ENCODE peak calls at places on chromosome 14, in nine cellular contexts. E, W, U, F, K, S, V, L and I are unnamed samples.

GRCh38 chr14:90627478-90627877 is 188.8 kb downstream of the TTC7B start:
- DNase-seq in E (no peak), W (no peak), U (no peak), F (no peak), K (peak), S (no peak), V (no peak), L (no peak), I (no peak)

GRCh38 chr14:95515523-95516517 is 630 bp downstream of the SYNE3 start:
- DNase-seq in E (peak), W (peak), U (no peak), F (peak), K (peak), S (peak), V (peak), L (no peak), I (no peak)

GRCh38 chr14:65496178-65496993 is 83.9 kb downstream of the FUT8 start:
- DNase-seq in E (no peak), W (no peak), U (no peak), F (no peak), K (no peak), S (no peak), V (no peak), L (no peak), I (no peak)

GRCh38 chr14:49692191-49692757 is 646 bp upstream of the KLHDC1 start:
- DNase-seq in E (no peak), W (no peak), U (no peak), F (no peak), K (no peak), S (no peak), V (no peak), L (no peak), I (no peak)

GRCh38 chr14:80705241-80705980 is 236.1 kb downstream of the CEP128 start:
- DNase-seq in E (no peak), W (no peak), U (no peak), F (no peak), K (no peak), S (no peak), V (no peak), L (no peak), I (no peak)

GRCh38 chr14:42110167-42110566 is 503.5 kb downstream of the LRFN5 start:
- DNase-seq in E (no peak), W (no peak), U (no peak), F (no peak), K (no peak), S (no peak), V (no peak), L (peak), I (no peak)

GRCh38 chr14:102601378-102601925 is 9.0 kb downstream of the RCOR1 start:
- DNase-seq in E (no peak), W (no peak), U (no peak), F (no peak), K (no peak), S (no peak), V (no peak), L (no peak), I (no peak)

GRCh38 chr14:24176599-24176998 is 4.7 kb downstream of the REC8 start:
- DNase-seq in E (no peak), W (no peak), U (no peak), F (no peak), K (peak), S (no peak), V (no peak), L (no peak), I (no peak)

GRCh38 chr14:22737052-22737451 is 29.4 kb upstream of the OXA1L start:
- DNase-seq in E (no peak), W (no peak), U (no peak), F (no peak), K (no peak), S (no peak), V (no peak), L (no peak), I (no peak)

GRCh38 chr14:39948235-39948634 is 516.0 kb upstream of the FBXO33 start:
- DNase-seq in E (no peak), W (no peak), U (no peak), F (no peak), K (no peak), S (no peak), V (no peak), L (no peak), I (no peak)

GRCh38 chr14:77760381-77761204 is at the start of gene SNW1:
- DNase-seq in E (peak), W (peak), U (peak), F (peak), K (peak), S (peak), V (peak), L (peak), I (peak)

GRCh38 chr14:96470331-96470730 is 31.9 kb upstream of the PAPOLA start:
- DNase-seq in E (no peak), W (no peak), U (no peak), F (no peak), K (no peak), S (no peak), V (no peak), L (no peak), I (no peak)

GRCh38 chr14:35202195-35202594 is 79.8 kb downstream of the PRORP start:
- DNase-seq in E (no peak), W (no peak), U (no peak), F (no peak), K (no peak), S (no peak), V (no peak), L (no peak), I (no peak)

GRCh38 chr14:22200977-22201605 is 387.9 kb downstream of the DAD1 start:
- DNase-seq in E (no peak), W (peak), U (no peak), F (no peak), K (no peak), S (no peak), V (peak), L (no peak), I (no peak)

GRCh38 chr14:104147346-104148125 is 9.1 kb downstream of the KIF26A start:
- DNase-seq in E (no peak), W (no peak), U (no peak), F (no peak), K (peak), S (peak), V (no peak), L (no peak), I (peak)

GRCh38 chr14:103101964-103102688 is 7.6 kb downstream of the EXOC3L4 start:
- DNase-seq in E (no peak), W (no peak), U (no peak), F (no peak), K (no peak), S (no peak), V (no peak), L (no peak), I (no peak)

GRCh38 chr14:26261368-26262122 is 336.3 kb downstream of the NOVA1 start:
- DNase-seq in E (no peak), W (no peak), U (no peak), F (no peak), K (no peak), S (no peak), V (no peak), L (no peak), I (no peak)

GRCh38 chr14:64703393-64704144 is 655 bp upstream of the PLEKHG3 start:
- DNase-seq in E (no peak), W (no peak), U (no peak), F (no peak), K (no peak), S (no peak), V (no peak), L (no peak), I (no peak)

GRCh38 chr14:61472025-61472672 is 150.8 kb downstream of the PRKCH start:
- DNase-seq in E (no peak), W (peak), U (no peak), F (no peak), K (no peak), S (no peak), V (peak), L (peak), I (no peak)

GRCh38 chr14:29892327-29892726 is 35.3 kb downstream of the PRKD1 start:
- DNase-seq in E (no peak), W (no peak), U (no peak), F (no peak), K (no peak), S (no peak), V (no peak), L (no peak), I (no peak)

GRCh38 chr14:53742226-53742607 is 214.4 kb downstream of the BMP4 start:
- DNase-seq in E (no peak), W (no peak), U (no peak), F (no peak), K (no peak), S (no peak), V (no peak), L (no peak), I (no peak)

GRCh38 chr14:24355009-24355408 is 13.0 kb upstream of the NFATC4 start:
- DNase-seq in E (no peak), W (no peak), U (no peak), F (no peak), K (no peak), S (no peak), V (no peak), L (no peak), I (no peak)

GRCh38 chr14:31300883-31301282 is 93.3 kb upstream of the HECTD1 start:
- DNase-seq in E (no peak), W (no peak), U (no peak), F (no peak), K (no peak), S (no peak), V (no peak), L (no peak), I (no peak)

GRCh38 chr14:61581955-61582615 is 113.2 kb upstream of the HIF1A start:
- DNase-seq in E (no peak), W (no peak), U (no peak), F (no peak), K (no peak), S (no peak), V (no peak), L (no peak), I (no peak)

GRCh38 chr14:101540481-101540880 is 20.8 kb upstream of the DIO3 start:
- DNase-seq in E (no peak), W (no peak), U (no peak), F (no peak), K (no peak), S (no peak), V (no peak), L (no peak), I (no peak)
- H3K4me3 ChIP-seq in E (no peak), W (no peak), U (no peak), F (no peak), K (no peak), S (no peak), V (no peak), L (no peak), I (no peak)

GRCh38 chr14:73833530-73834257 is 17.9 kb upstream of the PTGR2 start:
- DNase-seq in E (no peak), W (peak), U (no peak), F (no peak), K (no peak), S (no peak), V (no peak), L (no peak), I (no peak)
- H3K27ac ChIP-seq in E (peak), W (peak), U (no peak), F (no peak), K (no peak), S (no peak), V (no peak), L (no peak), I (no peak)

DNA sequence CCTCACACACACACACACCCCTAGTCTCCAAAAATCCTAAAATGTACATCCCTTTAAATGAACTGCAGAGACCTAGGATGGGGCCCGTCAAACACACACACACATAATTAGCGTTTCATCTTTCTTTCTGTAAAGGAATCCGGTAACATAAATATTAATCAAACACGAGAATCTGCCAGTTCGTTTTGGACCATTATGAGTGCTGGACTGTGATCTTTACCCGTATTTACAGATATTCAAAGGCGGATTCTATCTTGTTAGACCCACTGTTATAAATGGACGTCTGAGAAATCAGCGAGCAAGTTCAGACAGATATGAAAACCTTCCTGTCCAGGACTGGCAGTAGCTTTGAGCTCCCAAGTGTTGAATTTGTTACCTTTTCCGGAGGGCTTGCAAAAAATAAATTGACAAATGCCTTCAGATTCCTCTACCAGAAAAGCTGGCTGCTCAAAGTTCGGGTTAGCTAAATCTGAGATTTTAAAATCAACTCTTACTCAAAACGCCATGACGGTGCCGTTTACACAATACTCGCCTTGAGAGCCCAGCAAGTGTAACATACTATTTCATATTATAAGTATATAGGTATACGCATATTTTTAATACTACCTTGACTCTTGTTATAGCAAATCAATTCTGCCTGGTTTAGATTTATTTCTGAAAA is 27.6 kb downstream of the BCL11B start:
- DNase-seq in E (no peak), W (no peak), U (no peak), F (no peak), K (no peak), S (no peak), V (no peak), L (no peak), I (no peak)
- H3K4me3 ChIP-seq in E (no peak), W (no peak), U (no peak), F (no peak), K (no peak), S (no peak), V (peak), L (no peak), I (no peak)

GRCh38 chr14:52551205-52551604 is 1.1 kb downstream of the TXNDC16 start:
- DNase-seq in E (no peak), W (no peak), U (no peak), F (no peak), K (no peak), S (no peak), V (no peak), L (no peak), I (no peak)
- H3K27ac ChIP-seq in E (no peak), W (peak), U (no peak), F (no peak), K (peak), S (no peak), V (no peak), L (no peak), I (no peak)

DNA sequence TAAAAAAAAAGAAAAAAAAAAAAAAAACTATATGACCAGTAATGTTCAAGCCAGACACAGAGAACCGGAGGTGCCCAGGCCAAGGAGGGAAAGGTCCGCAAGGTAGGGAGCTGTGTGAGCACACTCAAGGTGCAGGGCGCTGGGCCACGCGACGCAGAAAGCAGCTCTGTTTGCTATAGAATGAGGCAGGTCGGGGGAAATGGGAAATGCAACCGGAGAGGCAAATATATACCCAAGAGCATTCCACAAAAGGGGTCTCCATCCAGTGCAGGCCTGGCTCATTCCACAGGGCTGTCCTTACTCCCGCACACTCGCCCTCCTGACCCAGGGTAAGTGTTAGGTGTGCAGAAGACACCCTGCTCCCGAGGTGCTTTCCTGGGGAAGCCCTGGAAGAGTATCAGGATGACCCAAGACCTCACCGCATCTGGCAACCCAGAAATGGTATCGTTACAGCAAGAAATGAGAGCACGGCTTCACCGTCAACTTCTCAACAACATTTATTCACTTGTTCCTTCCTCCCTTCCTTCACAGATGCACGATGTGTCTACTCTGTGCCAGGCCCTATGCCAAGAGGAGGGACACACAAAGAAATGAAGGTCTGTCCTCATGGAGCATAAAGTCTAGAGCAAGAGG is 86.4 kb downstream of the BCL11B start:
- DNase-seq in E (no peak), W (no peak), U (no peak), F (no peak), K (no peak), S (no peak), V (no peak), L (no peak), I (no peak)
- H3K4me3 ChIP-seq in E (no peak), W (no peak), U (no peak), F (no peak), K (no peak), S (no peak), V (peak), L (no peak), I (no peak)